ENCODE peak calls at places on chromosome 10, in four cellular contexts. Q is neural progenitor cell; H is ovary; W is CD8-positive, alpha-beta memory T cell. E is an unnamed sample. For H3K36me3, the result is how much of the 10 kb centered on the place peaks cover.

GRCh38 chr10:75779276-75779675 is 347.9 kb downstream of the LRMDA start:
- DNase-seq in Q (no peak), H (no peak), W (no peak), E (no peak)

GRCh38 chr10:128069351-128070051 is 56.7 kb downstream of the MKI67 start:
- DNase-seq in Q (peak), H (peak), W (peak), E (peak)

GRCh38 chr10:60978287-60979115 is 34.5 kb upstream of the RHOBTB1 start:
- DNase-seq in Q (no peak), H (no peak), W (no peak), E (no peak)

GRCh38 chr10:125871341-125871740 is 9.8 kb downstream of the DHX32 start:
- DNase-seq in Q (no peak), H (no peak), W (no peak), E (no peak)

GRCh38 chr10:74206727-74207126 is 55.7 kb downstream of the ADK start:
- DNase-seq in Q (no peak), H (no peak), W (no peak), E (no peak)

GRCh38 chr10:7872041-7872442 is 53.7 kb downstream of the TAF3 start:
- DNase-seq in Q (peak), H (no peak), W (no peak), E (peak)

GRCh38 chr10:120456143-120456625 is 843 bp upstream of the PLPP4 start:
- DNase-seq in Q (peak), H (no peak), W (no peak), E (no peak)

GRCh38 chr10:88530629-88531382 is 52.3 kb downstream of the RNLS start:
- DNase-seq in Q (no peak), H (no peak), W (no peak), E (no peak)

GRCh38 chr10:124166431-124167125 is 73.2 kb upstream of the CHST15 start:
- DNase-seq in Q (no peak), H (no peak), W (no peak), E (no peak)

GRCh38 chr10:128043259-128044045 is 82.8 kb downstream of the MKI67 start:
- DNase-seq in Q (peak), H (peak), W (no peak), E (no peak)

GRCh38 chr10:95419399-95419798 is 128.6 kb upstream of the PDLIM1 start:
- DNase-seq in Q (no peak), H (no peak), W (no peak), E (no peak)

GRCh38 chr10:71467569-71468362 is 71.0 kb downstream of the CDH23 start:
- DNase-seq in Q (no peak), H (no peak), W (no peak), E (no peak)

GRCh38 chr10:3090914-3091313 is 23.6 kb downstream of the PFKP start:
- DNase-seq in Q (peak), H (no peak), W (no peak), E (no peak)

GRCh38 chr10:103598654-103599115 is 105.2 kb downstream of the NEURL1 start:
- DNase-seq in Q (peak), H (peak), W (no peak), E (no peak)

GRCh38 chr10:114328278-114328812 is 76.0 kb downstream of the AFAP1L2 start:
- DNase-seq in Q (no peak), H (no peak), W (no peak), E (no peak)

GRCh38 chr10:46096909-46097575 is 51.0 kb upstream of the MSMB start:
- DNase-seq in Q (peak), H (no peak), W (no peak), E (no peak)

GRCh38 chr10:33365871-33366411 is 31.5 kb upstream of the NRP1 start:
- DNase-seq in Q (no peak), H (no peak), W (no peak), E (no peak)

GRCh38 chr10:77264107-77264506 is 373.5 kb downstream of the KCNMA1 start:
- DNase-seq in Q (no peak), H (no peak), W (no peak), E (peak)

GRCh38 chr10:85043207-85043606 is 714.8 kb downstream of the CCSER2 start:
- DNase-seq in Q (peak), H (no peak), W (no peak), E (no peak)

DNA sequence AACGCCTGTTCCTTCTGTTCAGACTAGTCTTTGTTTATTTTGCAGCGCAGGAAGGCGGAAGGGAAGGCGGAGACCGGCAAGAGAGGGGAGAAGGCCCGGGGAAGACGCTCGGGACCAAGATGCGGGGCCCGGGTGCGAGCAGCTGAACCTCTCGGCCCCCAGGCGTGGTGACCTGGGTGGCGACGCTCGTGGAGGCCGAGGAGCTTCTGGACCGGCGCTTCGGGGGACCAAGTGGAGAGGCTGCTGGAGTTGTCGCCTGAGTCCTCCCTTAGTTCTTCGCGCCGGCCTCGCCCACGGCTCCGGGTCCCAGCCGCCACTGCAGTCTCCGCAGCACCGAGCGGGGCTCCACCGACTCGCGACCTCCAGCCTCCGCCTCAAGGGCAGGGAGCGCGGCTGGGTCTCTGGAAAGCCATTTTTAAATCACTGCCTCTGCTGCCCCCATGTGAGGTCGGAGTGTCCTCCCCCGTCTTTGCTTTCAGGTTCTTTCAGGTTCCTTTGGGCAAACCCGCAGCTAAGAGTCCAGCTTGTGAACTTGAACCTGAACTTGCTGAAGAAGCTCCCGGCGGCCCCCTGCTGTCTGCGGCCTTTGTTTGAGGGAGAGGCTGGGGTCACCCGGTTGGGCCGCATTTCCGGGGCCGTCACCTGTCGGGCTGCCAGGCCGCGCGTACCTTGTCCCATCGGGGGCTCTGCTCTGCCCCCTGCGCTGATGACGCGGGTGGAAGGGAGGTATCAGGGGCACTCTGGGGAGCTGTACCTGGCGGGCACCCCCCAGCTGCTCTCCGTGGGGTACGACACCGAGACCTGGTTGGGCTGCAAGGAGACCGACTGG is 136.0 kb downstream of the KIF20B start:
- DNase-seq in Q (no peak), H (peak), W (peak), E (peak)
- H3K4me3 ChIP-seq in Q (no peak), H (peak), W (peak), E (peak)

GRCh38 chr10:1486841-1487240 is 250.5 kb downstream of the ADARB2 start:
- DNase-seq in Q (no peak), H (no peak), W (no peak), E (no peak)
- H3K36me3 ChIP-seq in Q (under half), H (under half), W (under half), E (under half)

GRCh38 chr10:308101-308500 is 172.8 kb downstream of the ZMYND11 start:
- DNase-seq in Q (no peak), H (no peak), W (no peak), E (no peak)

GRCh38 chr10:311901-312665 is 176.8 kb downstream of the ZMYND11 start:
- DNase-seq in Q (no peak), H (no peak), W (no peak), E (no peak)

GRCh38 chr10:308572-309085 is 173.4 kb downstream of the ZMYND11 start:
- DNase-seq in Q (no peak), H (no peak), W (no peak), E (no peak)

GRCh38 chr10:310976-311639 is 175.9 kb downstream of the ZMYND11 start:
- DNase-seq in Q (no peak), H (no peak), W (no peak), E (no peak)

DNA sequence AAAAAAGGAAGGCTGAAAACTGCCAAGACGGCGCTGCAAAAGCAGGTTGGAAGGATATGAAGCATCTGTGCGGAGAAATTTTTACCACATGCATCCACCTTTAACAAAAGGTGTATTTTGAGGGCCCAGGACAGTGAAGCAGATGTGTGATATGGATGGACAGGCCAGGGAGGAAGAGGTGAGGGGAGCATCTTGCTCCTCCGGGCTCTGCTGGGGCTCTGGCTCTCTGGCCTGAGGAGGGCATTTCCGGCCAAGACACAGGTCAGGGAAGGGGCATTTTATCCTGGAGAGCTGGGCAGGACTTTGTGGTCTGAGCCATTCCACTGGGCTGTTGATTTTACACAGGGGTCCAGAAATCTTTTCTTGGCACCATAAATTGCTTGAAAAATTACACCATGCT is 175.1 kb downstream of the ZMYND11 start:
- DNase-seq in Q (no peak), H (no peak), W (no peak), E (no peak)
- H3K4me3 ChIP-seq in Q (no peak), H (no peak), W (no peak), E (no peak)

GRCh38 chr10:11330383-11331020 is 280.9 kb downstream of the USP6NL start:
- DNase-seq in Q (no peak), H (no peak), W (no peak), E (no peak)
- H3K36me3 ChIP-seq in Q (under half), H (under half), W (half or more), E (half or more)

GRCh38 chr10:112953075-112953501 is 3.0 kb downstream of the TCF7L2 start:
- DNase-seq in Q (peak), H (peak), W (no peak), E (no peak)
- H3K4me3 ChIP-seq in Q (peak), H (peak), W (no peak), E (no peak)

GRCh38 chr10:100897976-100898375 is 14.8 kb upstream of the SLF2 start:
- DNase-seq in Q (no peak), H (no peak), W (no peak), E (no peak)

GRCh38 chr10:100895896-100896295 is 16.9 kb upstream of the SLF2 start:
- DNase-seq in Q (no peak), H (no peak), W (no peak), E (no peak)

GRCh38 chr10:100899181-100899580 is 13.6 kb upstream of the SLF2 start:
- DNase-seq in Q (no peak), H (no peak), W (no peak), E (no peak)

GRCh38 chr10:100895346-100895745 is 17.4 kb upstream of the SLF2 start:
- DNase-seq in Q (no peak), H (no peak), W (no peak), E (no peak)

GRCh38 chr10:100896876-100897461 is 15.8 kb upstream of the SLF2 start:
- DNase-seq in Q (no peak), H (no peak), W (no peak), E (no peak)
- H3K36me3 ChIP-seq in Q (under half), H (under half), W (under half), E (under half)

GRCh38 chr10:4181075-4181474 is 396.1 kb upstream of the KLF6 start:
- DNase-seq in Q (no peak), H (no peak), W (no peak), E (no peak)
- H3K4me3 ChIP-seq in Q (no peak), H (no peak), W (no peak), E (no peak)

GRCh38 chr10:30037620-30038336 is 21.6 kb downstream of the JCAD start:
- DNase-seq in Q (no peak), H (no peak), W (no peak), E (no peak)
- H3K36me3 ChIP-seq in Q (under half), H (under half), W (under half), E (under half)